ENCODE peak calls at places on chromosomes 16 and 17, in four cellular contexts. N is CD4-positive, alpha-beta T cell; C is endothelial cell; Z is transverse colon. Q is an unnamed sample.

GRCh38 chr17:56029980-56030624 is 123.2 kb upstream of the ANKFN1 start:
- DNase-seq in C (no peak), N (no peak), Z (no peak), Q (no peak)

GRCh38 chr16:48378836-48379235 is 6.4 kb downstream of the SIAH1 start:
- DNase-seq in Z (no peak), N (no peak), C (no peak), Q (no peak)

GRCh38 chr17:30031214-30031869 is 85.3 kb upstream of the NSRP1 start:
- DNase-seq in C (no peak), Z (no peak), N (no peak), Q (no peak)

GRCh38 chr17:29119265-29119664 is 60.9 kb downstream of the MYO18A start:
- DNase-seq in C (no peak), N (no peak), Z (no peak), Q (no peak)

GRCh38 chr17:30961213-30962188 is 9.3 kb upstream of the RNF135 start:
- DNase-seq in N (no peak), Z (no peak), C (no peak), Q (no peak)

GRCh38 chr17:35086931-35087573 is 23.5 kb upstream of the RFFL start:
- DNase-seq in N (no peak), C (no peak), Z (peak), Q (peak)

GRCh38 chr16:28096974-28097373 is 33.5 kb upstream of the GSG1L start:
- DNase-seq in C (no peak), Z (no peak), N (no peak), Q (no peak)

GRCh38 chr16:50037791-50038190 is 12.8 kb downstream of the CNEP1R1 start:
- DNase-seq in N (no peak), C (no peak), Z (no peak), Q (peak)

GRCh38 chr16:56423584-56424403 is 1.6 kb downstream of the AMFR start:
- DNase-seq in N (no peak), C (no peak), Z (no peak), Q (no peak)

GRCh38 chr17:75535119-75535537 is 9.6 kb downstream of the LLGL2 start:
- DNase-seq in Z (peak), C (no peak), N (peak), Q (no peak)

GRCh38 chr17:44578947-44579346 is 21.7 kb downstream of the FZD2 start:
- DNase-seq in Z (no peak), C (no peak), N (no peak), Q (no peak)

GRCh38 chr17:17494499-17495447 is 1.4 kb downstream of the RASD1 start:
- DNase-seq in N (no peak), Z (peak), C (peak), Q (no peak)

GRCh38 chr16:58485184-58485887 is 14.6 kb upstream of the NDRG4 start:
- DNase-seq in N (no peak), Z (no peak), C (no peak), Q (no peak)

GRCh38 chr16:84308120-84308519 is 13.4 kb downstream of the WFDC1 start:
- DNase-seq in C (peak), Z (peak), N (no peak), Q (peak)

GRCh38 chr17:36089888-36090836 is at the start of gene CCL3:
- DNase-seq in Z (peak), C (no peak), N (no peak), Q (no peak)

GRCh38 chr17:21378553-21378952 is 2.4 kb downstream of the KCNJ12 start:
- DNase-seq in C (no peak), Z (no peak), N (no peak), Q (no peak)

GRCh38 chr16:20401066-20401465 is 3.5 kb downstream of the PDILT start:
- DNase-seq in N (no peak), C (no peak), Z (no peak), Q (no peak)

GRCh38 chr17:43713494-43714162 is 45.0 kb downstream of the SOST start:
- DNase-seq in Z (no peak), C (peak), N (no peak), Q (no peak)

GRCh38 chr16:53282975-53283946 is 151.0 kb upstream of the RBL2 start:
- DNase-seq in Z (no peak), C (peak), N (no peak), Q (peak)

GRCh38 chr16:62077998-62078397 is 41.8 kb upstream of the CDH8 start:
- DNase-seq in Z (no peak), C (peak), N (no peak), Q (peak)

GRCh38 chr17:57874058-57874419 is 24.2 kb upstream of the MRPS23 start:
- DNase-seq in C (no peak), Z (no peak), N (no peak), Q (no peak)

GRCh38 chr17:55341432-55341831 is 76.7 kb downstream of the HLF start:
- DNase-seq in Z (no peak), C (no peak), N (no peak), Q (no peak)

GRCh38 chr17:82924214-82924613 is 84.4 kb upstream of the ZNF750 start:
- DNase-seq in N (no peak), Z (no peak), C (no peak), Q (no peak)

GRCh38 chr16:87002717-87003413 is 314.3 kb downstream of the C16orf95 start:
- DNase-seq in C (no peak), Z (no peak), N (no peak), Q (peak)

GRCh38 chr17:31508310-31509094 is 117.0 kb downstream of the RAB11FIP4 start:
- DNase-seq in C (no peak), N (peak), Z (no peak), Q (no peak)

GRCh38 chr17:75501378-75502071 is 13.8 kb downstream of the CASKIN2 start:
- DNase-seq in N (no peak), C (no peak), Z (no peak), Q (no peak)

GRCh38 chr16:11005611-11005975 is 61.2 kb downstream of the CLEC16A start:
- DNase-seq in Z (no peak), N (no peak), C (no peak), Q (no peak)

GRCh38 chr17:17663160-17664072 is 17.8 kb upstream of the RAI1 start:
- DNase-seq in N (peak), C (peak), Z (peak), Q (peak)

GRCh38 chr17:601462-602303 is 113.0 kb downstream of the VPS53 start:
- DNase-seq in C (no peak), Z (peak), N (no peak), Q (no peak)

GRCh38 chr16:24070851-24071250 is 185.3 kb upstream of the CACNG3 start:
- DNase-seq in Z (no peak), C (peak), N (no peak), Q (peak)

GRCh38 chr16:67278773-67279295 is 498 bp upstream of the PLEKHG4 start:
- DNase-seq in Z (peak), C (no peak), N (peak), Q (no peak)

GRCh38 chr17:46770818-46771600 is 47.5 kb downstream of the WNT3 start:
- DNase-seq in N (no peak), Z (peak), C (peak), Q (no peak)

GRCh38 chr17:62101090-62101489 is 36.0 kb upstream of the MED13 start:
- DNase-seq in C (no peak), Z (no peak), N (no peak), Q (no peak)

GRCh38 chr16:67542464-67542863 is 13.8 kb downstream of the RIPOR1 start:
- DNase-seq in C (no peak), N (peak), Z (peak), Q (peak)

GRCh38 chr16:4684030-4684715 is 9.2 kb upstream of the NUDT16L1 start:
- DNase-seq in C (no peak), N (no peak), Z (no peak), Q (no peak)

DNA sequence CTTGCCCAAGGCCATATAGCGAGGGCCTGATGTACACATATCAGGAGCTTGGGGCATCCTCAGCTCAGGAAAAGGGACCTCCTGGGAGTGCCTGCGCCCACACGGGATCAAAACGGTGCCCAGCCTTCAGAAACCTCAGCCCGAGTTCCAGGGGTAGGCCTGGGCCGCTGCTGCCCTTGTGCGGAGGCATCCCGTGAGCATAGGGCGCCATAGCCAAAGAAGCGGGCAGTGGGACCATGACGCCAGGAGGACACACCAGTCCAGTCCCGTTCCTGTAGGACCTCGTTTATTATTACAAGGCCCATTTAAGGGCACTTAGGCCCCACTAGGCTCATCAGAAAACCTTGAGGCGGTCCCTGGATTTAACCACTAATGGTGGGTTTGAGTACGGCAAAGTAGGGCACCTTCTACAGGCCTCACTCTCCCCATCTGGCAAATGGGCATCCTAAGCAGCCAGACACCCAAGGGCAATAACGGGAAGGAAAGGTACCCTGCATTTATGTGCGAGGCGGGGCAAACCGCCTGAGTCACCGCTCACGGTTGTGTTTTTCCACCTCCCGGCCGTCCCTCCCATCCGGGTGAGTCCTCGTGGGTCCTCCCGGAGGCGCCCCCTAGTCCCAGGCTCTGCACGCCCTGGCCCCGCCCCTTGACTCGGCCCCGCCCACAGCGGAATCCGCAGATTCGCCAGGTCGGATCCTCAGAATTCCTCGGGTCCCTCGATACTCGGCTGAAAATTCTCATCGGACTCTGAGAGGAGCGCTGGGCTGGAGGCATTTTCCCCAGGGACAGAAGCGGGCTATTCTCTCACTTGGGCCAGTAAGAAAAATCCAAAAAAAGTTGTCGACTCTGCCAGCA is 726 bp upstream of the SETD1A start:
- DNase-seq in Z (peak), N (peak), C (peak), Q (peak)
- TF ChIP-seq CTCF in Z (peak), N (no peak), C (no peak), Q (peak)

DNA sequence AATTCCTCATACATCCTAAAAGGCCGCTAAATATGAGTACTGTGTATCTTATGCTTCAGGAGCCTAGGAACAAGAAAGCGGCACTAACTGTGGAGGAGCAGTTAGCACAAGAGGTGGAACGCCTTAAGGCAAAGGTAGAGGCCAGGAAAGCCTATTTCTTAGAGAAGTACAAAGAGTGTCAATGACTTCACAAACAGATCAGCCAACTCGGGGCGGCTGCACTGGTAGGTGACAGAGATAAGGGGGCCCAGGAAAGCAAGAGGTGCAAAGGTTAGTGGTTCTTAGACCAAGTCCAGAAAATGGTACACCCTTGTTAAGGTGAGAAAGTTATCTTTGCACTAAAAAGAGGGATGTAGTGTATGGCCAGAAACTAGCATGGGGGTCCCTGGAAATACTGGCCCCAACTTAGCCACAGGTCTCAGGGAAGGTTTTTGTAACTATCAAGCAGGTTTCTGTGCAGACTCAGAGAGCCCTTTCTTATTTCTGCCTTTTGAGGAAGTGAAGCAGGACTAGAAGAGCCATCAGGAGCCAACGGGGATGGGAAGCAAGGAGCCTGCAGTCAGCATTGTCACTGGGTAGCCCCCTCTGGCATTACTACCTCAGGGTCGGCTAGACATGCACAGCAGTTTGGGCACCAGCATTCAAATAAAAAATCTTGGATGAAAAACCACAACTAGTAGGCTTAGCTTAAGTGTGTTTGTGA is 24.1 kb downstream of the CALCOCO2 start:
- DNase-seq in N (no peak), Z (no peak), C (no peak), Q (no peak)
- TF ChIP-seq CTCF in N (no peak), Z (no peak), C (no peak), Q (no peak)

GRCh38 chr17:40335620-40336019 is 26.6 kb downstream of the RARA start:
- DNase-seq in N (no peak), Z (no peak), C (no peak), Q (no peak)

GRCh38 chr17:40337351-40337750 is 27.2 kb downstream of the GJD3 start:
- DNase-seq in N (no peak), C (no peak), Z (no peak), Q (no peak)

GRCh38 chr17:40339068-40339699 is 25.4 kb downstream of the GJD3 start:
- DNase-seq in C (no peak), Z (peak), N (no peak), Q (no peak)

GRCh38 chr17:40340327-40340726 is 24.2 kb downstream of the GJD3 start:
- DNase-seq in Z (no peak), C (no peak), N (no peak), Q (no peak)

DNA sequence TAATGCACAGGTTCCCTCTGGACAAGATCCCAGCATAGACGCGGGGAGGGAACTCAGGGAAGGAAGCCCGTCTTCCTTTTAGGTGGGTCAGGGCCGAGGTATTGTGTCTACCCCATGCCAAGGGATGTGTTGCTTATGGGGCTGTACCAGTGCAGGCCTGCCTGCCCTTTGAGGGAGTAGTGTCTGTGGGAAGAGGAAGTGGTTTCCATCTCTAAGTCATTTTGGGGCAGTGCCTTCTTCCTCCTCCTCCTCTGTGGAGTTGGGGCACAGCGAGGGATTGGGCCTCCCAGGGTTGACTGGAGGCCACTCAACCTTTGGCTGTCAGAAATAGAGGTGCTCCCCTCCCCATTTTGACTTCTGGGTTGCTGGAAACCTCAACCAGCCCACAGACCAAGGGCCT is 26.5 kb downstream of the GJD3 start:
- DNase-seq in Z (no peak), C (no peak), N (no peak), Q (no peak)
- TF ChIP-seq CTCF in Z (no peak), C (no peak), N (no peak), Q (no peak)

DNA sequence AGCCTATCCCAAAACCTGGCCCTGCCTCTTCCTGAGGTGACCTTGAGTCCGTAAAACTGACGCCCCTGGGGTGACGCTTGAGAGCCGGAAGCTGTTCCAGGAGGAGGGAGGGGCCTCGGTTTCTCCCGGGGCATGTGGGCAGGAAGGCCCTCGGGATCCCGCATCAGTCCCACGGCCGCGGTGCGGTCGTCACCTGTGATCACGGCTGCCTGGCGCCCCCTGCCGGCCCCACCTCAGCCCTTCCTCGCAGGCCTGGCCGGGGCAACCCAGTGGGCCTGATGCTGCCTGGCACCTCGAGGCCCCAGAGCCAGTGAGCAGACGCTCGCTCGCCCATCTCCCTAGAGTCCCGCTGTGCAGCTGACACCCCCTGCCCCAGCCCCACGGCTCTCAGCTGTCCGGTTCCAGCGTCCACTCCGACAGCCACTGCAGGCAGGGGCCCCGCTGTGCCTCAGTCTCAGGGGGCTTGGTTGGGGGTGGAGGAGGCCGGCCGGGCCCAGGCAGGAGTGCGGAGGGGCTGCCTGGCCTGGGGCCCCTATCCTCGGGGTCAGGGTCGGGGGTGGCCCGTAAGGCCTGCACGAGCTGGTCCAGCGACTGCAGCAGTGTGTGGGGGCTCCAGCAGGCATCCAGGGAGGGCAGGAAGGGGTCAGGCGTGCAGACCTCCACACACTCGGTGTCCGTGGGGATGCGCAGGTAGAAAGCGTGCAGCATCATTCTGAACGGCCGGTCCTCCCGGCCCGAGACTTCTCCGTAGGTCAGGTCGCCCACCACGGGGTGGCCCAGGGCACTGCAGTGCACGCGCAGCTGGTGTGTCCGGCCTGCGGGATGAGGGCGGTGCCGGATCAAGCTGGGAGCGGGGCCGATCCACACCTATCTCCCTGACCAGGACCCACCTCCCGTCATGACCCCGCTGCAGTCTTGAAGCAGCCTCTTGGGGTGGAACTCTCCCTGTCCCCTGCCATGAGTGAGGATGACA is 2.3 kb downstream of the RPUSD1 start:
- DNase-seq in C (peak), Z (peak), N (peak), Q (peak)
- TF ChIP-seq CTCF in C (peak), Z (peak), N (peak), Q (peak)

GRCh38 chr17:9522074-9522473 is 53.5 kb downstream of the STX8 start:
- DNase-seq in N (no peak), Z (no peak), C (peak), Q (peak)
- TF ChIP-seq CTCF in N (peak), Z (peak), C (no peak), Q (peak)

DNA sequence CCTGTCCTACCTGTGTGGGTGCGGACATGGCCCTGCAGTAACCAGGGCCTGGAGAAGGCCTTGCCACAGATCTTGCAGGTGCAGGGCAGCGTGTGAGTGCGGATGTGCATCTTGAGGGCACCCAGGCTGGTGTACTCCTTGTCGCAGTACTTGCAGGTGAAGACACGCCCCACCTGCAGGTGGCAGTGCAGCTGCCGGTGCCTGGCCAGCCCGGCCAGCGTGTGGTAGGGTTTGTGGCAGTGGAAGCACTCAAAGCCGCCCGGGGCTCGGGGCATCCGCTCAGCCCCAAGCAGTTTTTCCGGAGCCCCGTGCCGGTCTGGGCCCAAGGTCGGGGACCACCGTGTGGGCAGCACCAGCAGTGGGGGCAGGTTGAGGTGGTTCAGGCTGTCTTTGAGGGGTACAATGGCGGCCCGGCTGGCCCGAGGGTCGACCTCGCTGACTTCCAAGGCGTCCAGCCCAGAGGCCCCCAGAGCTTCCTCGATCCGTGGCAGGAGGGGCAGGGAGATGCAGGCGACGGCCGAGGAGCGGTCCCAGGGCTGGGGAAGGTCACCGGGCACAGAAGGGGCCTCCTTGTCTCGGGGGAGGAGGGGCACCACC is 5.1 kb downstream of the SNAI3 start:
- DNase-seq in Z (peak), C (peak), N (peak), Q (peak)
- TF ChIP-seq CTCF in Z (peak), C (peak), N (peak), Q (peak)

GRCh38 chr16:65717006-65717720 is 595.3 kb upstream of the CDH11 start:
- DNase-seq in Z (no peak), N (no peak), C (no peak), Q (no peak)
- TF ChIP-seq CTCF in Z (no peak), N (no peak), C (no peak), Q (no peak)

GRCh38 chr17:70109497-70109896 is 34.5 kb downstream of the KCNJ16 start:
- DNase-seq in N (no peak), C (no peak), Z (no peak), Q (no peak)
- TF ChIP-seq CTCF in N (no peak), C (no peak), Z (no peak), Q (no peak)

Q was measured in MCF 10A.